ENCODE peak calls at places on chromosomes 4 and X, in four cellular contexts. F, A, Z and G are unnamed samples.

GRCh38 chr4:159900562-159900961 is 797.7 kb downstream of the RAPGEF2 start:
- DNase-seq in F (no peak), A (no peak), Z (no peak), G (no peak)

GRCh38 chr4:122458625-122459024 is 2.1 kb upstream of the IL2 start:
- DNase-seq in F (no peak), A (no peak), Z (no peak), G (no peak)

GRCh38 chr4:19947349-19947748 is 304.4 kb upstream of the SLIT2 start:
- DNase-seq in F (no peak), A (no peak), Z (no peak), G (no peak)

GRCh38 chr4:133866328-133866699 is 335.3 kb downstream of the PABPC4L start:
- DNase-seq in F (no peak), A (no peak), Z (no peak), G (no peak)

GRCh38 chr4:138499627-138500026 is 257.5 kb upstream of the SLC7A11 start:
- DNase-seq in F (no peak), A (no peak), Z (no peak), G (no peak)

GRCh38 chrX:8749697-8750096 is 17.8 kb upstream of the ANOS1 start:
- DNase-seq in F (no peak), A (no peak), Z (no peak), G (no peak)

GRCh38 chr4:173821031-173821430 is 291.0 kb upstream of the HAND2 start:
- DNase-seq in F (no peak), A (no peak), Z (no peak), G (no peak)

GRCh38 chr4:161642708-161643107 is 521.1 kb downstream of the FSTL5 start:
- DNase-seq in F (no peak), A (no peak), Z (no peak), G (no peak)

GRCh38 chr4:40448875-40449274 is 113.7 kb downstream of the CHRNA9 start:
- DNase-seq in F (no peak), A (no peak), Z (no peak), G (no peak)

DNA sequence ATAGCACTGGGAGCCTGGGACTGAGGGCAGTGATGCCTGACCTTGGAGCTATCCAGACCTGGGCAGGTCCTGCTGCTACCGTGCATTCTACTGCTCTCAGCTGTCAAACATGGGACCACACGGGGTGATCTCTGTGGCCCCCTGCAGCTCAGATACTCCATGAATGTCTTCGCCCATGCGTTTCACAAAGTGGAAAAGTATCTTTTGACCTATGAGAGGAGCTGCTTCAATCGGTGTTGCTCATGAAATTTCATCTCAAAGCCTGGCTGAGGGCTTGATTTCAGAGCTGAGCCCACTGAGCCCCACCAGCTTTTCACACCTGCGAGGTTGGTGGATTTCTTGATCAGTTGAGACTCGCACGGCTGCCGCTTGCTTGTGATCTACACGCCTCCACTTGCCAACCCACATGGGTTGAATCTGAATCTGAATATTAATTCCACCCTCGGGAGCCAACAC is 35.7 kb downstream of the ING2 start:
- DNase-seq in F (no peak), A (no peak), Z (no peak), G (no peak)
- TF ChIP-seq RFX5 in F (no peak), A (no peak), Z (no peak), G (no peak)

DNA sequence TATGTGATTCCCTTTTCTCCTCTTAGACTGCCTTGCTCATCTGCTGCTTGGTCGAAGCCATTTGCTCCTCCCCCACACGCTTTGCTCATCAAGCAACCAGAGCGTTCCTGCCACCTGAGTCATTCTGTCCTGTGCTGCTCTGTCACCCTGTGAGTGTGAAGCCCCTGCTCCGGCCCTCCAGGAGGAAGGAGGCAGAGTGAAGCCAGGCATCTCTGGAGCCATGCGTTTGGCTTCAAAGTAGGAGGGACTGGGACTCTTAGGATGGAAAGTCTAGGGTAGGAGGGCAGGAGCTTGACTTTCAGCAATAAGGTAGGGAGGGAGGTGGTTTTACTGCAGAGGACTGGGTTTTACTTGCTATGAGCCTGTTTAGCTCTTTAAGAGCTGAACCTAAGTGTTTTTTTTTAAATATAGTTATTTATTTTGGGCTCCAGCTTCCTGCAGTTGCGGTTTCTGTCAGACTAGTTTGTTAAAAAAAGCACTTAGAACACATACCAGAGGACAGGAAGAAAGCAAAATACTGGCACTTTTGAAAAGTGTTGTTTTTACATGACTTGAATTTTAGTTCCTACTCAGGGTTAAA is 63.6 kb downstream of the SPINK2 start:
- DNase-seq in F (peak), A (no peak), Z (peak), G (peak)
- TF ChIP-seq SIN3A in F (no peak), A (no peak), Z (no peak), G (no peak)

GRCh38 chrX:10155137-10155536 is 1.6 kb upstream of the CLCN4 start:
- DNase-seq in F (no peak), A (no peak), Z (no peak), G (no peak)

GRCh38 chrX:10158279-10158939 is 1.6 kb downstream of the CLCN4 start:
- DNase-seq in F (no peak), A (no peak), Z (no peak), G (no peak)

GRCh38 chrX:10157545-10157944 is 770 bp downstream of the CLCN4 start:
- DNase-seq in F (no peak), A (no peak), Z (no peak), G (no peak)

GRCh38 chrX:10157032-10157341 is 212 bp downstream of the CLCN4 start:
- DNase-seq in F (no peak), A (no peak), Z (no peak), G (no peak)

DNA sequence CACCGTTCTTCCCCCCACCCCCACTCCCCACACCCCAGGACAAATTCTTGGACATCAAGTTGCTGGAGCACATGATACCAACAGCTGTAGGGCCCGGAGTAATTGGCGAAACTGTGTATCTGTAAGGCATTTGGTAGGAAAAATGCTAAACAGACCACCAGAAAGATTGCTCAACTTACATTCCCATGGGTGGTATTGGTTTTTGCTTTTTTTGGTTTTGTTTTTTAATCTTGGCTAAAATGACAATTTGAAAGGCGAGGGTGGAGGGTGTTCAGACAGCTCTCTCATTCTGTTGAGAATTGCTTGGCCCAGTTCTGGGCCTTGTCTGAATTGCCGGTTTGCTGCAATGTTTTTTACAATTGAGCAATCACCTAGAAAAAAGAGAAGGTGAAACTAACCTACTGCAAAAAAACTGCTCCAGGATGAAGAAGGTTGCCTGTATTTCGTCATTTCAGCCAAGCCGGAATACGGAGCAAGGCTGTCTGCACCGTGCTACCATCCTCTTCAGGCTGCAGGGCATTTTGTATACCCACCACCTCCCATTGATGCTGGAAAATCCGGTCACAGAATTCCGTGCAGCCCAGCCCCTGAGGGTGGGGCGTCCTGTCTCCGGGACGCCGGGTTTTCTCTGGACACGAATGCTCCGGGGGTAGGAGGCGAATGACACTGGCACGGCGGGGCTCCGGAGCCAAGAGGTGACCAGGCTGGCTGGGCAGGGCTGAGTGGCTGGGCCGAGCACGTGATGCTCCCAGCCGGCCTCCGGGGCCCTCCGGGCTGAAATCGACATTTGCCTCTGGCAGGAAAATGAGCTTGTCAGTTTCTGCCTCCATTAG is at the start of gene CLCN4:
- DNase-seq in F (no peak), A (no peak), Z (peak), G (no peak)
- TF ChIP-seq POLR2A in F (no peak), A (no peak), Z (peak), G (no peak)

GRCh38 chrX:140733766-140734342 is 24.3 kb downstream of the LINC00632 start:
- DNase-seq in F (no peak), A (peak), Z (peak), G (no peak)
- TF ChIP-seq RFX5 in F (no peak), A (no peak), Z (no peak), G (no peak)

DNA sequence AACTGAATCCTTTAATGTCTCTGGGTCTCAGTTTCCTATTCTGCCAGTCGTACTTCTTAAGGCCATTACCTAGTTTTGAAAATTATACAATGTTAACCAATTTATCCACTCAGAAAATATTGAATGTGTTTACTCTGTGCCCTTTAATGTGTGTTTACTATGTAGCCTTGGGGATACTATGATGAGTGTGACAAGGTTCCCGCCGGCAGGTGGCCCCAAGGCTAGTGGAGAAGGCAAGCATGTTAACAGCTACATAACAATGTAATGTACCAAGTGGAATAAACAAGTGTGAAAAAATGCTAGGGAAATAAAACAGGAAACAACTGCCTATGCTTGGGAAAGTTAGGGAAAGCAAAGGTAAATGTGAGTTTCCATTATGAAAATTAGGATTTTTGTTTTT is 187.3 kb upstream of the MBNL3 start:
- DNase-seq in F (no peak), A (no peak), Z (no peak), G (no peak)
- TF ChIP-seq SIN3A in F (no peak), A (no peak), Z (no peak), G (no peak)

GRCh38 chrX:125407314-125407713 is 87.6 kb downstream of the TEX13C start:
- DNase-seq in F (no peak), A (no peak), Z (no peak), G (no peak)
- TF ChIP-seq POLR2A in F (no peak), A (no peak), Z (no peak), G (no peak)

DNA sequence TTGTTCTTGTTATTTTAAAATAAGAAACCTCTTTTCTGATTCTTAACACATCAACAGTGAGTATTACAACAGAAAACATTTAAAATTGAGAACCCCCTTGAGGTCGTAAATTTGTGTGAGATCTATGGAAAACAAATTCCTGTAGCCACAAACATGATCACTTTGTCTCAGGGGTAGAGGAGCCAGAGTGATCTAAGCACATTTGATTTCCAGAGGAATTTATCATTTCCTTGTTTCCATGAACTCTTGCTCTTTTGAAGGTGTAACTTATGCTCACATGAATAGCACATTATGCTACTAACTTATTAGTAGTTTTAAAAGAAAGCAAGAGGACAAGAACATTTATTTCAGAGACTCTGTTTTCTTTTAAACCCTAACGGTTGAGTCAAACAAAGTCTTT is 28.1 kb upstream of the ZCCHC12 start:
- DNase-seq in F (no peak), A (no peak), Z (no peak), G (no peak)
- TF ChIP-seq RFX5 in F (no peak), A (no peak), Z (no peak), G (no peak)

GRCh38 chrX:69060631-69061408 is 104.4 kb downstream of the PJA1 start:
- DNase-seq in F (no peak), A (no peak), Z (peak), G (no peak)
- TF ChIP-seq SIN3A in F (no peak), A (no peak), Z (no peak), G (no peak)

GRCh38 chr4:16227462-16227868 is 1.2 kb upstream of the TAPT1 start:
- DNase-seq in F (no peak), A (no peak), Z (peak), G (no peak)
- TF ChIP-seq POLR2A in F (no peak), A (peak), Z (peak), G (no peak)